ENCODE peak calls at places on chromosomes 5 and 9, in five cellular contexts. H is CD8-positive, alpha-beta T cell; K is skeletal muscle cell; W is bronchial epithelial cell; S is prostate gland. U is an unnamed sample.

GRCh38 chr9:131266301-131267229 is 9.7 kb downstream of the FAM78A start:
- DNase-seq in S (no peak), H (peak; percentile 51), W (peak; percentile 17), K (no peak), U (no peak)

GRCh38 chr9:92724528-92725265 is 39.9 kb downstream of the BICD2 start:
- DNase-seq in H (no peak), S (no peak), K (no peak), W (no peak), U (no peak)

GRCh38 chr5:108655750-108656450 is 91.8 kb upstream of the FER start:
- DNase-seq in H (no peak), W (peak; percentile 91), S (no peak), K (peak; percentile 31), U (no peak)

GRCh38 chr5:122515709-122516431 is 203.8 kb downstream of the SNCAIP start:
- DNase-seq in S (peak; percentile 39), H (no peak), W (peak; percentile 60), K (peak; percentile 38), U (peak; percentile 37)

GRCh38 chr9:121268598-121269029 is 652 bp downstream of the GSN start:
- DNase-seq in S (no peak), H (no peak), K (no peak), W (peak; percentile 37), U (no peak)

GRCh38 chr5:1670342-1670741 is 129.3 kb downstream of the MRPL36 start:
- DNase-seq in K (no peak), H (no peak), W (peak; percentile 72), S (no peak), U (no peak)

GRCh38 chr5:26847041-26847736 is 191.2 kb downstream of the CDH9 start:
- DNase-seq in S (no peak), W (no peak), H (no peak), K (no peak), U (no peak)

GRCh38 chr9:82555408-82555807 is 507.5 kb downstream of the RASEF start:
- DNase-seq in K (no peak), W (no peak), S (no peak), H (no peak), U (no peak)

GRCh38 chr5:68631884-68632283 is 416.3 kb downstream of the PIK3R1 start:
- DNase-seq in H (no peak), K (no peak), W (no peak), S (no peak), U (no peak)

GRCh38 chr5:68455216-68455615 is 239.7 kb downstream of the PIK3R1 start:
- DNase-seq in K (no peak), S (no peak), W (peak; percentile 73), H (no peak), U (no peak)

GRCh38 chr9:130328349-130328801 is 62.8 kb downstream of the HMCN2 start:
- DNase-seq in K (peak; percentile 67), S (no peak), W (no peak), H (no peak), U (no peak)

GRCh38 chr9:137307255-137308101 is 5.4 kb upstream of the NRARP start:
- DNase-seq in K (no peak), S (no peak), W (no peak), H (no peak), U (no peak)

GRCh38 chr5:143142596-143143435 is 260.7 kb downstream of the NR3C1 start:
- DNase-seq in K (peak; percentile 69), H (no peak), S (peak; percentile 82), W (peak; percentile 93), U (no peak)

GRCh38 chr5:119049824-119050449 is 20.9 kb upstream of the DMXL1 start:
- DNase-seq in K (no peak), H (no peak), S (no peak), W (peak; percentile 52), U (no peak)

GRCh38 chr5:131984945-131985665 is 26.4 kb downstream of the ACSL6 start:
- DNase-seq in S (no peak), H (no peak), W (no peak), K (no peak), U (no peak)

GRCh38 chr9:89477395-89477794 is 20.5 kb downstream of the SEMA4D start:
- DNase-seq in W (no peak), H (peak; percentile 44), S (no peak), K (no peak), U (no peak)

GRCh38 chr5:150036513-150036912 is 36.0 kb downstream of the HMGXB3 start:
- DNase-seq in K (peak; percentile 97), H (no peak), S (no peak), W (peak; percentile 72), U (peak; percentile 95)

GRCh38 chr9:19074836-19075235 is 25.6 kb downstream of the RRAGA start:
- DNase-seq in W (peak; percentile 85), K (no peak), H (no peak), S (no peak), U (no peak)

GRCh38 chr9:70964861-70965260 is 156.6 kb downstream of the TRPM3 start:
- DNase-seq in K (no peak), S (no peak), H (no peak), W (no peak), U (no peak)

GRCh38 chr5:54551906-54552305 is 34.3 kb downstream of the SNX18 start:
- DNase-seq in W (no peak), K (no peak), S (no peak), H (no peak), U (no peak)

GRCh38 chr9:97060796-97061195 is 21.9 kb upstream of the CTSV start:
- DNase-seq in S (no peak), K (no peak), W (no peak), H (no peak), U (no peak)

GRCh38 chr5:43661102-43661501 is 58.1 kb downstream of the NNT start:
- DNase-seq in H (no peak), S (peak; percentile 20), W (peak; percentile 25), K (no peak), U (no peak)

GRCh38 chr5:685262-686171 is 7.6 kb downstream of the TPPP start:
- DNase-seq in S (no peak), H (no peak), K (no peak), W (no peak), U (no peak)

DNA sequence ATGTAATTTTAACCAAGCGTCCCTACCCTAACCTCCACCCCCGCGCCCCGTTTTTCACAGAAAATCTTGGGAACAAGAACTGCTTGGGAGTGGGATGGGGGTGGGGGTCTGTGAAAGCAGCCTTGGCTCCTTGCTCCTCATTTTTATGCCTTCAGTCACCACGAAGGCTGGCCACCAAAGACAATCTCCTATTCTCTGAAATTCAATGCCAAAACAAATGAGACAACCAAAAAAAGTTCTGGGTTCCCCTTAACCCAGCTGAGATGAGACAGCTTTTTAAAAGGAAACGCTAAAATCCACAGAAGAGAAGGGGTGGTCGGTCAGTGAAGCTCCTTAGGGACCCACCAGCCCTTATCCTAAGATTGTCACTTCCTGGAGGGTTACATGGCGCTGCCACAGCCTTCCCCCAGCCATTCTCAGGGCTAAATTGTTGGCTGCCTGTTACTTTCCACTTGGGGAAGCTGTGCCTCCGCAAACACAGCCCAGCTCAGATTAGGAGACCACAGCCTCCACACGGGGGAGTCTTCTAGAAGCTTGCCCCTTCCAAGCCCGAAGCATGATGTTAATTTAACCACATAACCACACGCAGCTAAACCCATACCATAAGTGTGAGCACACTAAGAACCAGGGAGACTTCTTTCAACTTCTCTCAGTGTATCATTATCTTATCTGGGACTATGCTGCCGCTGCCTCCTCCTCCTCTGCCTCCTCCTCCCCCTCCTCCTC is 136.3 kb downstream of the FOXD1 start:
- DNase-seq in W (no peak), S (no peak), K (peak; percentile 85), H (no peak), U (peak; percentile 97)
- H3K4me3 ChIP-seq in W (no peak overlapping the region), S (no peak overlapping the region), K (no peak overlapping the region), H (no peak overlapping the region), U (no peak overlapping the region)

GRCh38 chr5:172703952-172704351 is 62.9 kb downstream of the NEURL1B start:
- DNase-seq in W (no peak), S (no peak), H (no peak), K (no peak), U (no peak)

GRCh38 chr5:172699423-172699822 is 58.4 kb downstream of the NEURL1B start:
- DNase-seq in W (no peak), S (no peak), H (no peak), K (no peak), U (no peak)

GRCh38 chr5:172699999-172700685 is 59.1 kb downstream of the NEURL1B start:
- DNase-seq in W (no peak), K (no peak), S (no peak), H (no peak), U (no peak)

GRCh38 chr5:172701336-172702061 is 60.4 kb downstream of the NEURL1B start:
- DNase-seq in S (no peak), K (no peak), H (no peak), W (no peak), U (no peak)

DNA sequence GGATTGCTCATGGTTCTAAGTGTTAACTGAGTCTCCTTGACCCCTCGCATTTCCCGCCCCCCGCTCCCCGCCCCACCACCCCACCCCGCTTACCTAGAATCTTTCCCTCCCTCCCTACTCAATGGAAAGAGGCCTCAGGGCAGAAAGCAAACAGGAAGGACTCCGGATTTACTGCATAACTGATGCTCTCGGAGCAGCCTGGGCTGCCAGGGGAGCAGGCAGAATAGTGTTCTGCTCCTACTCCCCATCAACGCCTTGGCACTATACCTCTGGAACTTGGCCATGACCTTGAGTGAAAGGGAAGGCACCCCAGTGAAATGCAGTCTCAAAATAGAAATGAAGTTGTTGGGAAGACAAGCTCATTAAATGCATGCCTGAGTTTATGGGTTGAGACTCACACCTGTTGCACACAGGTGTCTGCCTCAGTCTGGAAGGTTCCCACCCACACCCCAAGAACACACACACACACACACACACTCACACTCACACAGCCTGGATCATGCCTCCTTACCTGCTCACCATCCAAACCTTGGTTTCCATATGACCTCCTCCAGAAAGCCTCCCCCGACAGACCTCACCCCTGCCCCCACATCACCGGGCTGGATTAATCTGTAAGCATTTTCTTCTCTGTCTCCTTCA is 59.7 kb downstream of the NEURL1B start:
- DNase-seq in H (no peak), W (no peak), K (no peak), S (no peak), U (no peak)
- H3K4me3 ChIP-seq in H (no peak overlapping the region), W (no peak overlapping the region), K (no peak overlapping the region), S (no peak overlapping the region), U (no peak overlapping the region)

DNA sequence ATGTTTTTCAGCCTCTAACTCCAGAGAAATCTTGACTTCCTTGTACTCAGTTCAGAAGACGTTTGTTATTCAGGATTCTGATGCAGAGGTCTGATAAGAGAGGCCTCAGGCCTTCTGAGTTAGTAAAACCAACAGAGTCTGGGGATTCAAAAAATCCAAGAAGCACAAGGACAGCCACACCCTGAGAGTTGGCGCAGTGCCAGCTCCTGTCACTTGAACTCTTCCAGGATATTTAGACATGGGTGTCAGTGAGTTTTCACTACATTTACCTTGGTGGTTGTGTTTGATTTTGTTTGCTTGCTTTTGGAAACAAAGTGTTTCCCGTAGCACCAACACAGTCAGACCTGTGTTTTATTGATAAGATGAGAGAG is 41.6 kb upstream of the PDE8B start:
- DNase-seq in S (peak; percentile 86), W (peak; percentile 8), K (no peak), H (no peak), U (no peak)
- H3K4me3 ChIP-seq in S (no peak overlapping the region), W (no peak overlapping the region), K (no peak overlapping the region), H (no peak overlapping the region), U (no peak overlapping the region)

DNA sequence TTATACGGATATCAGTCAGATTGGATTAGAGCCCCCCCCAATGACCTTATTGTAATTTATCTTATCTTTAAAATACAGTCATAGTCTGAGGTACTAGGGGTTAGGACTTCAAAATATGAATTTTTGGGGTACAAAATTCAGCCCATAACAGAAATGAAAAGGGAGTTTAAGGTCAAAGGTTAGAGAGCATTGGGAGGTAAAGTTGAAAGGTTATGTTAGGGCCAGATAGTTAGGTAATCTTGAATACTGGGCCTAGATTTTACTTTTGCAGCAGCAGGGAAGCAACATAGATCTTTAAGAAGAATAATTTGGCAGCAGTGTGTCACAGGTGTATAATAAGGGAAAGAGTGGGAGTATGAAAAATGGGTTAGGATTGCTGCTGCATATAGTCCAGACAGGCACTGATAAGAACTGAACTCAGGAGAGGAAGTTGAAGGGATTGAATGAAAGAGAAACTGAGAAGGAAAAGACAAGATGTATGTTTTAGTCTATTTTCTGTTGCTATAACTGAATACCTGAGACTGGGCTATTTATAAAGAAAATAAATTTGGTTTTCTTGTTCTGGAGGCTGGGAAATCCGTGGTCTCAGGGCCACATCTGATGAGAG is 10.7 kb upstream of the GCNT4 start:
- DNase-seq in W (no peak), H (no peak), K (no peak), S (no peak), U (no peak)
- H3K4me3 ChIP-seq in W (no peak overlapping the region), H (no peak overlapping the region), K (no peak overlapping the region), S (no peak overlapping the region), U (no peak overlapping the region)

U was measured in AG04449.